ENCODE peak calls at places on chromosome 1, in nine cellular contexts. U is AG08396; I is hepatocyte; P is AG08395; O is NCI-H1694 treated with DMSO at 0.1 percent for 48 hours; M is fibroblast of lung; L is stimulated activated CD4-positive, alpha-beta T cell treated with anti-CD3 and anti-CD28 coated beads, Interleukin-1b, Interleukin-23, amount 100 ng/mL, for 24 hours; G is heart left ventricle; J is CD4-positive, CD25-positive, alpha-beta regulatory T cell. B is an unnamed sample.

GRCh38 chr1:41381691-41382530 is 20.7 kb downstream of the FOXO6 start:
- DNase-seq in I (peak; percentile 63), L (no peak), U (peak; percentile 90), M (peak; percentile 25), P (peak; percentile 79), O (no peak), J (no peak), G (peak; percentile 76), B (no peak)

GRCh38 chr1:41898191-41898713 is 20.5 kb downstream of the HIVEP3 start:
- DNase-seq in L (peak; percentile 63), I (no peak), P (peak; percentile 37), M (peak; percentile 78), G (no peak), J (peak; percentile 97), U (peak; percentile 29), O (no peak), B (no peak)

GRCh38 chr1:153647375-153647714 is 11.2 kb upstream of the SNAPIN start:
- DNase-seq in G (no peak), L (no peak), O (no peak), J (no peak), P (no peak), U (no peak), I (no peak), M (no peak), B (no peak)

GRCh38 chr1:19209439-19209989 is 552 bp downstream of the UBR4 start:
- DNase-seq in U (peak; percentile 27), J (peak; percentile 63), G (no peak), M (peak; percentile 49), I (peak; percentile 60), P (no peak), O (no peak), L (peak; percentile 67), B (peak; percentile 13)

GRCh38 chr1:60281360-60281932 is 207.9 kb upstream of the C1orf87 start:
- DNase-seq in O (peak; percentile 90), U (peak; percentile 70), L (peak; percentile 1), J (peak; percentile 13), P (peak; percentile 73), G (no peak), I (peak; percentile 85), M (peak; percentile 81), B (peak; percentile 71)

GRCh38 chr1:47843059-47843458 is 154.1 kb downstream of the TRABD2B start:
- DNase-seq in J (no peak), M (no peak), O (no peak), L (no peak), U (no peak), P (no peak), G (no peak), I (no peak), B (no peak)

GRCh38 chr1:91015794-91016550 is 5.9 kb downstream of the ZNF644 start:
- DNase-seq in O (no peak), G (no peak), I (peak; percentile 52), U (no peak), J (no peak), M (peak; percentile 40), L (no peak), P (no peak), B (no peak)

GRCh38 chr1:89574621-89575020 is 50.0 kb downstream of the LRRC8B start:
- DNase-seq in G (no peak), O (no peak), U (no peak), J (no peak), P (no peak), I (no peak), L (no peak), M (no peak), B (no peak)

GRCh38 chr1:76666499-76666898 is 200.8 kb upstream of the ST6GALNAC5 start:
- DNase-seq in U (no peak), G (no peak), O (no peak), L (no peak), I (peak; percentile 9), P (no peak), M (no peak), J (no peak), B (no peak)

GRCh38 chr1:23419180-23419579 is 5.4 kb downstream of the TCEA3 start:
- DNase-seq in G (no peak), P (no peak), O (no peak), J (no peak), M (no peak), L (no peak), U (no peak), I (no peak), B (no peak)

GRCh38 chr1:91325456-91325855 is 79.2 kb downstream of the HFM1 start:
- DNase-seq in P (no peak), J (no peak), I (no peak), U (no peak), G (no peak), L (no peak), M (no peak), O (no peak), B (no peak)

GRCh38 chr1:229466887-229467286 is 33.0 kb upstream of the ACTA1 start:
- DNase-seq in O (no peak), P (no peak), G (no peak), J (no peak), U (no peak), I (no peak), L (no peak), M (no peak), B (no peak)

GRCh38 chr1:34926894-34927293 is 2.6 kb downstream of the DLGAP3 start:
- DNase-seq in I (no peak), G (no peak), P (no peak), U (no peak), J (no peak), O (no peak), L (no peak), M (no peak), B (no peak)

GRCh38 chr1:15249032-15249601 is 2.1 kb downstream of the FHAD1 start:
- DNase-seq in P (no peak), G (no peak), M (peak; percentile 39), O (no peak), L (peak; percentile 56), U (no peak), J (peak; percentile 44), I (no peak), B (no peak)

B was measured in fibroblast of the conjunctiva.